ENCODE peak calls at places on chromosomes 2 and 18, in eight cellular contexts. J is A549; G is naive thymus-derived CD4-positive, alpha-beta T cell; U is IMR-90; H is thyroid gland; C is CD8-positive, alpha-beta memory T cell; A is endodermal cell; F is hepatocyte. W is an unnamed sample.

GRCh38 chr2:225017098-225017685 is 25.1 kb downstream of the DOCK10 start:
- DNase-seq in J (peak), G (no peak), U (no peak), H (no peak), C (no peak), A (no peak), F (no peak), W (no peak)

GRCh38 chr2:127563458-127564428 is 28.3 kb downstream of the MYO7B start:
- DNase-seq in J (no peak), G (no peak), U (no peak), H (no peak), C (no peak), A (peak), F (no peak), W (no peak)

GRCh38 chr2:43049836-43050796 is 176.3 kb downstream of the ZFP36L2 start:
- DNase-seq in J (no peak), G (no peak), U (no peak), H (no peak), C (no peak), A (no peak), F (no peak), W (peak)

GRCh38 chr2:149645391-149645790 is 57.8 kb upstream of the MMADHC start:
- DNase-seq in J (no peak), G (no peak), U (peak), H (no peak), C (no peak), A (no peak), F (no peak), W (no peak)

GRCh38 chr2:122528061-122528460 is 772.6 kb downstream of the TSN start:
- DNase-seq in J (no peak), G (no peak), U (no peak), H (no peak), C (no peak), A (no peak), F (no peak), W (no peak)

GRCh38 chr2:1051075-1051474 is 100.4 kb downstream of the SNTG2 start:
- DNase-seq in J (peak), G (no peak), U (peak), H (no peak), C (no peak), A (no peak), F (peak), W (no peak)

GRCh38 chr2:176130917-176131616 is 1.6 kb downstream of the HOXD8 start:
- DNase-seq in J (no peak), G (no peak), U (no peak), H (no peak), C (no peak), A (no peak), F (no peak), W (no peak)

GRCh38 chr2:201886504-201886903 is 80.2 kb downstream of the CDK15 start:
- DNase-seq in J (peak), G (no peak), U (peak), H (no peak), C (no peak), A (no peak), F (no peak), W (no peak)

GRCh38 chr18:53411511-53411910 is 813.0 kb downstream of the MBD2 start:
- DNase-seq in J (no peak), G (no peak), U (no peak), H (no peak), C (no peak), A (no peak), F (no peak), W (no peak)

GRCh38 chr2:55842009-55842408 is 81.6 kb downstream of the EFEMP1 start:
- DNase-seq in J (peak), G (no peak), U (peak), H (no peak), C (no peak), A (no peak), F (peak), W (no peak)

GRCh38 chr18:31419457-31419932 is 28.0 kb upstream of the DSG3 start:
- DNase-seq in J (no peak), G (no peak), U (no peak), H (no peak), C (no peak), A (peak), F (no peak), W (no peak)

GRCh38 chr2:165634855-165635254 is 159.2 kb downstream of the GALNT3 start:
- DNase-seq in J (no peak), G (no peak), U (peak), H (peak), C (no peak), A (peak), F (peak), W (no peak)

GRCh38 chr2:197889041-197889440 is 84.6 kb downstream of the PLCL1 start:
- DNase-seq in J (no peak), G (peak), U (peak), H (no peak), C (no peak), A (peak), F (no peak), W (no peak)

DNA sequence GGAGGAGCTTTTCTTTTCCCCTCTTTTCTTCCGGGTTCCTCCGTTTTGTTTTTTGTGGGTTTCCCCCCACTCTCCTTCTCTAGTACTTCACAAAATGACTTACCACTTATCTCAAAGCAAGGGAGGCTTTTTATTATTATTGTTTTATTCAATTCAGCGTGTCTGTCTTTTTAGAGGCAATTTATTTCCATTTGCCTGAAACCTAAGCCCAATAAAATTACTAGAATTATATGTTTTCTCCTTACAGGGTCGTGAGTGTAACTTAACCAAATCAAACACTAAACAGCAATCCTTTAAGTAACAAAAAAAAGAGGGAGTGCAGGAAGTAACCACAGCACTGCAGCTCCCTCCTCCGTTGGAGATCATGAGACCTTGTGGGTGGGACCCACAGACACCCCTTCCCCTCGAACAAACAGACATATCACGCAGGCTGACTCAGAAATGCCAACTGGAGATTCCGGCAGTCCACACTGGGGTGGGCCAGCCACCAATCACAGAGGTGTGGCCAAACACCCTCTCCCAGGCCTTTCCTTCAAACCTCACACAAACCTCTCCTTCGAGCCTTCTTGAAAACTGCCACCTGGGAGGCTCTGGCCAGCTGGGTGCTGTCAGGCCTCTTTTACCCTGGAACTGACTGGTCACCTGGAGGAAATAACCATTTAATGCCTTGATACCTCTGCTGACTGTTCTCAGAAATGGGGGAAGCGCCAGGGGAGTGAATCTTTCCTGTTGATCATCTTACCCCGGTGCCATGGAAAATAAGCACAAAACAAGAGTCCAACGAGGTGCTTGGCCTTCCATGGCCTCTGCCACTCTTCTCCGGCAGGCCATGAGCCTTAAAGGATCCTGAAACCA is 207.1 kb upstream of the SMAD2 start:
- DNase-seq in J (no peak), G (no peak), U (no peak), H (peak), C (no peak), A (no peak), F (no peak), W (peak)
- H3K4me3 ChIP-seq in J (no peak), G (no peak), U (no peak), H (peak), C (no peak), A (peak), F (peak), W (peak)

DNA sequence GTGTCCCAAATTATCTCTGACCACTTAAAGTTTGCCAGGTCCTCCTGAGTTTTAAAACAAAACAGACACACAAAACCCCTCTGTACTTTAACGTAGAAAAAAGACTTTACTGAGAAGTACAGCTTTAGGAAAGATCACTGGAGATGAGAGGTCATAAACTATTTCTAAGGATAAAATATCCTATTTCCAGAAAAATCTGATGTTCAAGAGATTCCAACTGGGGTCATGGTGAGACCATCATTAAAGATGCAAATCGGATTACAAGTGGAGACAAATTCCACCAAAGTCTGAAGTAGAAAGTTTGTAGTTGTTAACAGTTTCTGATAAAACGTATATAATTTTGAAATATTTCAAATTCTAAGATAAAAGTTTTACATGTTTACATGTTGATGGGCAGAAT is 241.6 kb downstream of the TCF4 start:
- DNase-seq in J (no peak), G (no peak), U (no peak), H (no peak), C (no peak), A (no peak), F (no peak), W (no peak)
- H3K4me3 ChIP-seq in J (no peak), G (no peak), U (no peak), H (no peak), C (no peak), A (no peak), F (no peak), W (no peak)

DNA sequence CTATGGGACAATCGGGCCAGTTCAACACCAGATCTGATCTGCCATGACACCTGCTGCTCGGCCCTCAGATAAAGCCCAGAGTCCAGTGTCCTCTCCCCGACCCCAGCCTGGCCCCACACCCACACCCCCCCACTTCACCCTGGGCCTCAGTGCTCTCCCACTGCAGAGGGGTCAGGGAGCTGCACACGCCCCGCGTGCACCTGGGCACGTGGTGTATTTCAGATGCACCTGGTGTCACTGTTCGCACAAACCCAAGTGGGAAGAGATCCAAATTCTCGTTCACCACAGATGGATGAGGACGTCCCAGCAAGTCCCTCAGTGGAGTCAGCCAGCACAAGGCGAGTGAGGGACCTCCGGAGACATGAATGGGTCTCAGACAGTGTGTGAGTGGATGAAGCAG is 161.3 kb downstream of the RTP5 start:
- DNase-seq in J (no peak), G (no peak), U (no peak), H (no peak), C (no peak), A (no peak), F (no peak), W (no peak)
- H3K4me3 ChIP-seq in J (no peak), G (peak), U (no peak), H (no peak), C (peak), A (no peak), F (no peak), W (no peak)

DNA sequence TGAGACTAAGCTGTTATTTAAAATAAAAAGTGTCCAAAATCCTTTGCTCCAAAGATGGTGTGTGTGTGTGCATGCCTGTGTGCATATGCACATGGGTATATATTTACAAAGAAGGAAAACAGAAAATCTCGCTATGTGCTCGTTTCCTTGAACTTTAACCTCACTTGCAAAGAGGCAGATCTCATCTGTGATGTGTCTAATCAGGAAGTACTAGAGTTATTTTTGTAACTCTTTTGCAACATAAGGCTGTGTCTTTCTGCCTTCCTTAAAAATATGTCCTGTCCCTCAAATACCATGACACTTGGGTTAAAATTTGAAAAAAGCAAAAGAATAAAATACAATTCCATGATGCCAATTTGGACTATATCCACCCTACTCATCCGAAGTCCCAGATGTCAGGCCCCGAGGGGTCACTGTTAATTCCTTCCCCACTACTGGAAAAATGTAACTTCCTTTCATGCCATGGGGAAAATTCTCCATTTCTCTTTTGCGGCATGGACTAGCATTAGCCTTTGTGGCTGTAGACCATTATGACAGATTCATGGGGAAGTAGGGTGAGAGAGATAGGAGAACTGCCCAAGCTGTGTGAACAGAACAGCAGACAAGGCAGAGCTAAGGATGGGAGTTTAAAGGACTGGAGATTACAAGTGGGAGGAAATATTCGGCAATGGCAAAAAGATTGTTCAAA is 191.3 kb downstream of the MYO1B start:
- DNase-seq in J (no peak), G (no peak), U (no peak), H (no peak), C (no peak), A (no peak), F (no peak), W (no peak)
- H3K4me3 ChIP-seq in J (no peak), G (no peak), U (no peak), H (no peak), C (no peak), A (no peak), F (no peak), W (no peak)

GRCh38 chr2:181576431-181576830 is 80.5 kb downstream of the CERKL start:
- DNase-seq in J (no peak), G (no peak), U (no peak), H (no peak), C (no peak), A (no peak), F (peak), W (no peak)
- H3K4me3 ChIP-seq in J (no peak), G (no peak), U (no peak), H (no peak), C (no peak), A (no peak), F (no peak), W (no peak)

GRCh38 chr2:206164261-206164862 is 4.7 kb downstream of the EEF1B2 start:
- DNase-seq in J (peak), G (no peak), U (peak), H (no peak), C (peak), A (peak), F (peak), W (peak)
- H3K4me3 ChIP-seq in J (no peak), G (no peak), U (no peak), H (no peak), C (no peak), A (no peak), F (no peak), W (no peak)

GRCh38 chr2:17813742-17814458 is 2.4 kb upstream of the MSGN1 start:
- DNase-seq in J (no peak), G (no peak), U (no peak), H (no peak), C (no peak), A (peak), F (no peak), W (no peak)
- H3K4me3 ChIP-seq in J (no peak), G (no peak), U (no peak), H (no peak), C (no peak), A (no peak), F (no peak), W (no peak)